ENCODE peak calls at places on chromosomes 11 and 22, in nine cellular contexts. W is prostate gland; U is spleen; K is CD4-positive, alpha-beta T cell; E is caudate nucleus; T is hepatocyte; G is mesendoderm; C is colonic mucosa; P is transverse colon. N is an unnamed sample.
A peak's percentile ranks its signal among the peaks of the same experiment; 100 is the strongest.

GRCh38 chr11:26187639-26188038 is 144.3 kb upstream of the ANO3 start:
- DNase-seq in W (no peak), U (no peak), K (no peak), E (no peak), T (peak; percentile 35), G (peak; percentile 26), C (no peak), P (no peak), N (no peak)

GRCh38 chr22:41992496-41992895 is 6.1 kb upstream of the WBP2NL start:
- DNase-seq in W (no peak), U (peak; percentile 15), K (no peak), E (no peak), T (no peak), G (no peak), C (no peak), P (no peak), N (no peak)

GRCh38 chr11:103529217-103529684 is 420.0 kb downstream of the DYNC2H1 start:
- DNase-seq in W (no peak), U (no peak), K (no peak), E (no peak), T (peak; percentile 9), G (peak; percentile 82), C (no peak), P (no peak), N (no peak)

GRCh38 chr22:28607710-28608109 is 71.9 kb downstream of the TTC28 start:
- DNase-seq in W (no peak), U (no peak), K (no peak), E (no peak), T (no peak), G (no peak), C (no peak), P (no peak), N (no peak)

GRCh38 chr22:46657996-46658947 is 38.1 kb downstream of the GRAMD4 start:
- DNase-seq in W (peak; percentile 44), U (no peak), K (no peak), E (no peak), T (no peak), G (no peak), C (no peak), P (no peak), N (no peak)

GRCh38 chr11:115505165-115505564 is 950 bp upstream of the CADM1 start:
- DNase-seq in W (peak; percentile 22), U (no peak), K (no peak), E (no peak), T (peak; percentile 30), G (peak; percentile 19), C (no peak), P (no peak), N (no peak)

GRCh38 chr11:71284525-71285092 is 32.2 kb upstream of the SHANK2 start:
- DNase-seq in W (no peak), U (no peak), K (no peak), E (no peak), T (peak; percentile 47), G (no peak), C (peak; percentile 76), P (peak; percentile 55), N (peak; percentile 35)

GRCh38 chr11:66976048-66976467 is 954 bp downstream of the C11orf86 start:
- DNase-seq in W (no peak), U (no peak), K (no peak), E (no peak), T (peak; percentile 46), G (peak; percentile 81), C (no peak), P (no peak), N (peak; percentile 96)

DNA sequence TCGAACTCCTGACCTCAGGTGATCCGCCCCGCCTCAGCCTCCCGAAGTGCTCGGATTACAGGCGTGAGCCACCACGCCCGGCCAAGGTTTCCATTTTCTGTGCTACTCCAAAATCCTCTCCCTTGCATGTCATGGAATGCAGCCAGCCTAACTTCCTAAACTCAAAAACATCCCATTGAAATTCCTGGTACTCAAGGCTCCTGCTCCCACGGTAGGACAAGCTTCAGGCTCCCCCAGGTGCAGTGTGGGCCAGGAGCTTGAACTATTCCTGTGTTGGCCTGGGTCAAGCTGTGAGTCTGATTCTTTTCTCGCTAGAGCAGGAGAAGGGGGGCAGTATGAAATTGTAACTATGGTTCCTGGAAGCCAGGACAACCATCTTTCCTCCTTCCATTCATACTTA is 97.1 kb downstream of the RPL27A start:
- DNase-seq in W (no peak), U (no peak), K (no peak), E (no peak), T (no peak), G (no peak), C (no peak), P (no peak), N (peak; percentile 59)
- H3K27ac ChIP-seq in W (no peak overlapping the region), U (no peak overlapping the region), K (no peak overlapping the region), E (no peak overlapping the region), T (no peak overlapping the region), G (no peak overlapping the region), C (no peak overlapping the region), P (peak overlapping the region; percentile 83), N (no peak overlapping the region)

GRCh38 chr11:47595967-47596366 is 1.8 kb upstream of the C1QTNF4 start:
- DNase-seq in W (no peak), U (peak; percentile 14), K (no peak), E (no peak), T (no peak), G (no peak), C (no peak), P (no peak), N (no peak)
- H3K27ac ChIP-seq in W (no peak overlapping the region), U (no peak overlapping the region), K (no peak overlapping the region), E (peak overlapping the region; percentile 90), T (no peak overlapping the region), G (no peak overlapping the region), C (no peak overlapping the region), P (no peak overlapping the region), N (no peak overlapping the region)

DNA sequence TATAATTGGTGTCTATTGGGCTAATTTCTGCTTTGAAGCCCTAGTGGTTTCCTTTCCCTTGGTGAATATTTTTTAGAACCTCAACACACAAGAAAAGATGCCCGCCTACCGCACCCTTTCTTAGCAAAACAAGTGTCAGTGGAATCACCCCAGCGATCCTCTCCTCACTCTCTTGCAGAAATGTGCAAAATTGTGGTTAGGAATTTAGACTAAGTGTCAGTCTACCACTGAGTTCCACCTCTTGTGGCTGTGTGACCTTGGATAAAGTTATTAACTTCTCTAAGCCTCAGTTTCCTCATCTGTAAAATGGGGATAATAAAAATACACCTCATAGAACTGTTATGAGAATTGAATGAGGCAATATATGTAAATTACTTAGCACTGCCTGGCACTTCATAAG is 5.3 kb upstream of the JAML start:
- DNase-seq in W (no peak), U (no peak), K (peak; percentile 22), E (no peak), T (no peak), G (no peak), C (no peak), P (no peak), N (no peak)
- H3K27ac ChIP-seq in W (no peak overlapping the region), U (peak overlapping the region; percentile 83), K (peak overlapping the region; percentile 31), E (no peak overlapping the region), T (no peak overlapping the region), G (no peak overlapping the region), C (no peak overlapping the region), P (peak overlapping the region; percentile 24), N (no peak overlapping the region)

GRCh38 chr11:11446562-11446961 is 93.5 kb upstream of the CSNK2A3 start:
- DNase-seq in W (no peak), U (no peak), K (no peak), E (no peak), T (no peak), G (peak; percentile 18), C (no peak), P (no peak), N (no peak)

GRCh38 chr11:11444800-11445126 is 91.7 kb upstream of the CSNK2A3 start:
- DNase-seq in W (no peak), U (no peak), K (no peak), E (no peak), T (no peak), G (no peak), C (no peak), P (no peak), N (no peak)

GRCh38 chr11:11442791-11443190 is 89.7 kb upstream of the CSNK2A3 start:
- DNase-seq in W (no peak), U (no peak), K (no peak), E (no peak), T (peak; percentile 24), G (no peak), C (no peak), P (no peak), N (no peak)

GRCh38 chr11:11445441-11446185 is 92.6 kb upstream of the CSNK2A3 start:
- DNase-seq in W (no peak), U (no peak), K (no peak), E (peak; percentile 16), T (no peak), G (no peak), C (no peak), P (no peak), N (no peak)

GRCh38 chr11:11444027-11444799 is 91.2 kb upstream of the CSNK2A3 start:
- DNase-seq in W (peak; percentile 64), U (no peak), K (no peak), E (no peak), T (no peak), G (no peak), C (no peak), P (no peak), N (no peak)
- H3K27ac ChIP-seq in W (peak overlapping the region; percentile 51), U (no peak overlapping the region), K (no peak overlapping the region), E (peak overlapping the region; percentile 61), T (no peak overlapping the region), G (no peak overlapping the region), C (no peak overlapping the region), P (peak overlapping the region; percentile 35), N (no peak overlapping the region)

DNA sequence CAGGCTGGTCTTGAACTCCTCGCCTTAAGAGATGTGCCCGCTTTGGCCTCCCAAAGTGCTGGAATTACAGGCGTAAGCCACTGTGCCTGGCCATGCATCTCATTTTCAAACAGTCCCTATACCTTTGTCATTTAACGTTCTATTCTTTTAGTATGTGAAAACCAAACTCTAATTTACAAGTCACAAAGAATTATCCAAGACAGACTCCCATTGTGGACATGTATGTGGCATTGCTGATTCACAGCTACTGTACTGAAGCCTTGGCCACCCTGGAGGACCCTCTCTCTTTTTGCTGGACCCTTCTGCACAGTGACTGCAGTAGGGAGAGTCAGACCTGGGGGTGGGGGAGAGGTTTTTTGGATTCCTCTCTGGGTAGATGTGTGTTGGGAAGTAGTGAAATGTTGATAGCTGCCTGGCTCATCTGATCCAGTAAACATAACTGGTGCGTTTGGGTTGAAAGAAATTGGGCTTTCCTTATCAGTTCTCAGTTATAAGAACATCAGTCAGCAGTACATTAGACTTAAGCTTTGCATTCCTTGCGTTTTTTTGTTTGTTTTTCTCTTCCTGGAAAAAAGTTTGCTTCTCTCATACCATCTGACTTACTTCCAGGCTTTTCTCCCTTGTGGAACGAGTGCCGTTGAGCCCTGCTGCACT is 65.9 kb downstream of the MED15 start:
- DNase-seq in W (no peak), U (peak; percentile 19), K (no peak), E (no peak), T (no peak), G (no peak), C (no peak), P (no peak), N (no peak)
- H3K27ac ChIP-seq in W (no peak overlapping the region), U (no peak overlapping the region), K (no peak overlapping the region), E (no peak overlapping the region), T (no peak overlapping the region), G (no peak overlapping the region), C (no peak overlapping the region), P (no peak overlapping the region), N (no peak overlapping the region)

N was measured in endodermal cell.